ENCODE peak calls at places on chromosomes 1 and 21, in seven cellular contexts. One of them, this sample, is unnamed.

GRCh38 chr1:168613689-168614655 is 37.6 kb downstream of the XCL1 start:
- DNase-seq in K562: no peak
- DNase-seq in H1: no peak
- DNase-seq in IMR-90: no peak
- DNase-seq in SK-N-SH: peak
- DNase-seq in A549: no peak
- DNase-seq in HepG2: no peak
- DNase-seq in this sample: no peak

GRCh38 chr1:185595835-185596667 is 138.1 kb upstream of the HMCN1 start:
- DNase-seq in SK-N-SH: peak
- DNase-seq in K562: peak
- DNase-seq in IMR-90: peak
- DNase-seq in HepG2: peak
- DNase-seq in A549: peak
- DNase-seq in H1: peak
- DNase-seq in this sample: peak

GRCh38 chr1:40034869-40035268 is 5.7 kb upstream of the CAP1 start:
- DNase-seq in H1: no peak
- DNase-seq in SK-N-SH: no peak
- DNase-seq in A549: no peak
- DNase-seq in HepG2: no peak
- DNase-seq in IMR-90: no peak
- DNase-seq in K562: no peak
- DNase-seq in this sample: no peak

GRCh38 chr1:44651069-44651468 is 23.2 kb downstream of the TMEM53 start:
- DNase-seq in A549: no peak
- DNase-seq in IMR-90: no peak
- DNase-seq in K562: no peak
- DNase-seq in SK-N-SH: no peak
- DNase-seq in H1: no peak
- DNase-seq in HepG2: no peak
- DNase-seq in this sample: no peak

GRCh38 chr1:225762444-225762843 is 15.2 kb upstream of the SRP9 start:
- DNase-seq in K562: no peak
- DNase-seq in H1: no peak
- DNase-seq in A549: peak
- DNase-seq in IMR-90: peak
- DNase-seq in SK-N-SH: no peak
- DNase-seq in HepG2: peak
- DNase-seq in this sample: no peak

GRCh38 chr1:42157667-42158066 is 4.5 kb downstream of the GUCA2B start:
- DNase-seq in IMR-90: no peak
- DNase-seq in A549: peak
- DNase-seq in SK-N-SH: no peak
- DNase-seq in HepG2: peak
- DNase-seq in H1: no peak
- DNase-seq in K562: no peak
- DNase-seq in this sample: no peak

GRCh38 chr1:221039616-221040015 is 160.4 kb downstream of the HLX start:
- DNase-seq in HepG2: no peak
- DNase-seq in K562: peak
- DNase-seq in H1: peak
- DNase-seq in SK-N-SH: peak
- DNase-seq in A549: no peak
- DNase-seq in IMR-90: peak
- DNase-seq in this sample: no peak

GRCh38 chr1:58568911-58569310 is 8.1 kb downstream of the TACSTD2 start:
- DNase-seq in K562: no peak
- DNase-seq in HepG2: no peak
- DNase-seq in A549: no peak
- DNase-seq in H1: no peak
- DNase-seq in IMR-90: no peak
- DNase-seq in SK-N-SH: no peak
- DNase-seq in this sample: no peak

GRCh38 chr1:222171005-222171404 is 376.9 kb downstream of the HHIPL2 start:
- DNase-seq in H1: no peak
- DNase-seq in A549: peak
- DNase-seq in IMR-90: peak
- DNase-seq in K562: no peak
- DNase-seq in HepG2: peak
- DNase-seq in SK-N-SH: peak
- DNase-seq in this sample: no peak

GRCh38 chr1:241702436-241702835 is 50.4 kb downstream of the WDR64 start:
- DNase-seq in A549: peak
- DNase-seq in SK-N-SH: no peak
- DNase-seq in IMR-90: peak
- DNase-seq in K562: no peak
- DNase-seq in H1: no peak
- DNase-seq in HepG2: no peak
- DNase-seq in this sample: no peak

GRCh38 chr1:228059536-228060457 is 22.7 kb upstream of the ARF1 start:
- DNase-seq in A549: peak
- DNase-seq in HepG2: no peak
- DNase-seq in SK-N-SH: peak
- DNase-seq in K562: peak
- DNase-seq in IMR-90: no peak
- DNase-seq in H1: peak
- DNase-seq in this sample: peak

GRCh38 chr1:185650602-185651230 is 83.5 kb upstream of the HMCN1 start:
- DNase-seq in IMR-90: no peak
- DNase-seq in SK-N-SH: no peak
- DNase-seq in A549: no peak
- DNase-seq in K562: no peak
- DNase-seq in HepG2: no peak
- DNase-seq in H1: no peak
- DNase-seq in this sample: no peak

GRCh38 chr1:32881291-32881690 is 5.0 kb upstream of the HPCA start:
- DNase-seq in IMR-90: no peak
- DNase-seq in H1: no peak
- DNase-seq in A549: no peak
- DNase-seq in K562: no peak
- DNase-seq in SK-N-SH: no peak
- DNase-seq in HepG2: no peak
- DNase-seq in this sample: no peak

GRCh38 chr1:81974222-81974841 is 173.6 kb downstream of the ADGRL2 start:
- DNase-seq in K562: no peak
- DNase-seq in H1: no peak
- DNase-seq in HepG2: peak
- DNase-seq in A549: no peak
- DNase-seq in SK-N-SH: no peak
- DNase-seq in IMR-90: no peak
- DNase-seq in this sample: no peak

GRCh38 chr1:151058682-151059341 is 610 bp downstream of the CDC42SE1 start:
- DNase-seq in HepG2: no peak
- DNase-seq in SK-N-SH: peak
- DNase-seq in IMR-90: peak
- DNase-seq in K562: no peak
- DNase-seq in H1: no peak
- DNase-seq in A549: no peak
- DNase-seq in this sample: peak

GRCh38 chr1:112114540-112114939 is 125.1 kb upstream of the KCND3 start:
- DNase-seq in SK-N-SH: no peak
- DNase-seq in IMR-90: no peak
- DNase-seq in K562: no peak
- DNase-seq in A549: no peak
- DNase-seq in H1: no peak
- DNase-seq in HepG2: no peak
- DNase-seq in this sample: peak

GRCh38 chr1:19454265-19455198 is 30.8 kb downstream of the CAPZB start:
- DNase-seq in A549: no peak
- DNase-seq in HepG2: no peak
- DNase-seq in IMR-90: no peak
- DNase-seq in K562: no peak
- DNase-seq in H1: no peak
- DNase-seq in SK-N-SH: peak
- DNase-seq in this sample: no peak

GRCh38 chr1:169202836-169203235 is 96.3 kb downstream of the ATP1B1 start:
- DNase-seq in K562: no peak
- DNase-seq in SK-N-SH: no peak
- DNase-seq in H1: no peak
- DNase-seq in HepG2: peak
- DNase-seq in A549: no peak
- DNase-seq in IMR-90: no peak
- DNase-seq in this sample: no peak

GRCh38 chr1:16075337-16076002 is 2.0 kb upstream of the FAM131C start:
- DNase-seq in IMR-90: peak
- DNase-seq in SK-N-SH: no peak
- DNase-seq in H1: no peak
- DNase-seq in A549: no peak
- DNase-seq in HepG2: no peak
- DNase-seq in K562: no peak
- DNase-seq in this sample: no peak

GRCh38 chr1:26021647-26022403 is at the start of gene EXTL1:
- DNase-seq in HepG2: no peak
- DNase-seq in SK-N-SH: peak
- DNase-seq in K562: no peak
- DNase-seq in IMR-90: peak
- DNase-seq in A549: no peak
- DNase-seq in H1: peak
- DNase-seq in this sample: peak
- TF ChIP-seq USF2 in HepG2: no peak
- TF ChIP-seq USF2 in SK-N-SH: no peak
- TF ChIP-seq USF2 in K562: no peak
- TF ChIP-seq USF2 in IMR-90: no peak
- TF ChIP-seq USF2 in A549: no peak
- TF ChIP-seq USF2 in H1: no peak
- TF ChIP-seq USF2 in this sample: no peak

GRCh38 chr1:171718216-171718615 is 23.6 kb downstream of the VAMP4 start:
- DNase-seq in SK-N-SH: no peak
- DNase-seq in A549: no peak
- DNase-seq in H1: no peak
- DNase-seq in HepG2: no peak
- DNase-seq in IMR-90: peak
- DNase-seq in K562: no peak
- DNase-seq in this sample: no peak

GRCh38 chr1:171715813-171716251 is 26.0 kb downstream of the VAMP4 start:
- DNase-seq in H1: no peak
- DNase-seq in HepG2: peak
- DNase-seq in IMR-90: peak
- DNase-seq in K562: no peak
- DNase-seq in SK-N-SH: no peak
- DNase-seq in A549: peak
- DNase-seq in this sample: no peak

GRCh38 chr1:171717080-171717479 is 24.8 kb downstream of the VAMP4 start:
- DNase-seq in HepG2: no peak
- DNase-seq in H1: no peak
- DNase-seq in SK-N-SH: no peak
- DNase-seq in K562: no peak
- DNase-seq in A549: no peak
- DNase-seq in IMR-90: peak
- DNase-seq in this sample: no peak

GRCh38 chr1:171718848-171719247 is 23.0 kb downstream of the VAMP4 start:
- DNase-seq in H1: no peak
- DNase-seq in IMR-90: no peak
- DNase-seq in A549: no peak
- DNase-seq in K562: no peak
- DNase-seq in HepG2: no peak
- DNase-seq in SK-N-SH: no peak
- DNase-seq in this sample: no peak

GRCh38 chr1:171716620-171717019 is 25.2 kb downstream of the VAMP4 start:
- DNase-seq in A549: no peak
- DNase-seq in IMR-90: peak
- DNase-seq in H1: no peak
- DNase-seq in SK-N-SH: no peak
- DNase-seq in HepG2: no peak
- DNase-seq in K562: no peak
- DNase-seq in this sample: no peak
- TF ChIP-seq USF2 in A549: no peak
- TF ChIP-seq USF2 in IMR-90: no peak
- TF ChIP-seq USF2 in H1: no peak
- TF ChIP-seq USF2 in SK-N-SH: no peak
- TF ChIP-seq USF2 in HepG2: no peak
- TF ChIP-seq USF2 in K562: no peak
- TF ChIP-seq USF2 in this sample: no peak

GRCh38 chr1:94322696-94323095 is 85.3 kb upstream of the ARHGAP29 start:
- DNase-seq in H1: no peak
- DNase-seq in HepG2: no peak
- DNase-seq in SK-N-SH: no peak
- DNase-seq in IMR-90: no peak
- DNase-seq in A549: peak
- DNase-seq in K562: no peak
- DNase-seq in this sample: no peak
- TF ChIP-seq USF2 in H1: no peak
- TF ChIP-seq USF2 in HepG2: no peak
- TF ChIP-seq USF2 in SK-N-SH: no peak
- TF ChIP-seq USF2 in IMR-90: no peak
- TF ChIP-seq USF2 in A549: no peak
- TF ChIP-seq USF2 in K562: no peak
- TF ChIP-seq USF2 in this sample: no peak

GRCh38 chr21:45000637-45001133 is 60.9 kb downstream of the SLX9 start:
- DNase-seq in A549: no peak
- DNase-seq in H1: no peak
- DNase-seq in K562: no peak
- DNase-seq in SK-N-SH: no peak
- DNase-seq in HepG2: no peak
- DNase-seq in IMR-90: no peak
- DNase-seq in this sample: no peak

GRCh38 chr21:45001134-45002095 is 61.6 kb downstream of the SLX9 start:
- DNase-seq in A549: peak
- DNase-seq in SK-N-SH: no peak
- DNase-seq in H1: no peak
- DNase-seq in IMR-90: peak
- DNase-seq in HepG2: no peak
- DNase-seq in K562: no peak
- DNase-seq in this sample: no peak

GRCh38 chr21:44999428-44999971 is 59.7 kb downstream of the SLX9 start:
- DNase-seq in IMR-90: no peak
- DNase-seq in HepG2: no peak
- DNase-seq in K562: no peak
- DNase-seq in SK-N-SH: no peak
- DNase-seq in A549: no peak
- DNase-seq in H1: no peak
- DNase-seq in this sample: no peak

GRCh38 chr21:44998621-44999427 is 59.0 kb downstream of the SLX9 start:
- DNase-seq in K562: no peak
- DNase-seq in A549: no peak
- DNase-seq in H1: no peak
- DNase-seq in HepG2: no peak
- DNase-seq in IMR-90: no peak
- DNase-seq in SK-N-SH: no peak
- DNase-seq in this sample: no peak

DNA sequence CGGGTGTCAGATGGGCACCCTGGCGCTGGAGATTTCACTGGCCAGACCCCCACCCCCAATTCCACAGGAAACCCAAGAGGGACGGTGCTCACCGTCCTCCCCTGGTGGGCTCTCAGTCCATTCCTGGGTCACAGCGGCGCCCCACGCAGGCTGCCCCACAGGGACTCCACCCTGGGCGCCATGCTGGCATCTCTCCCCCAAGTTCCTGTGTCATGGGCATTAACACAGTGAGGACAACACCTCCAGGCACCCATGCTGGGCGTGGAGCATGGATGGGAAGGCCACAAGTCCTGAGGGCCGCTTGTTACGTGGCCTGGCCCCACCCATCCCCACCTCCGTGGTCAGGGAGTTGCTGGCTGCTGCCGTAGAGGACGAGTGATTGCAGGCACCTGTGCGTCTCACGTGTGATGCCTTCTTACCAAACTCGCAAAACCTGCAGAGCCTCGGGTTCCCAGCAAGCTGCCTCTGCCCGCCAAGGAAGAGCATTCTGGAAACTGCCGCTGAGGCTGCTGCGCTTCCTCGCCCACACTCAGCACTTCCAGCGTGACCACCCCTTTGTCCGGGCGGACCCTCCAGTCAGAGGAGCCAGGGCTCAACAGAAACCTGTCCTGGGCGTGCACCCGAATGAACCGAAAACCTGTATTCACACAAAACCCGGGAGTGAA is 60.3 kb downstream of the SLX9 start:
- DNase-seq in A549: no peak
- DNase-seq in K562: no peak
- DNase-seq in SK-N-SH: no peak
- DNase-seq in IMR-90: no peak
- DNase-seq in H1: no peak
- DNase-seq in HepG2: no peak
- DNase-seq in this sample: no peak
- TF ChIP-seq USF2 in A549: no peak
- TF ChIP-seq USF2 in K562: no peak
- TF ChIP-seq USF2 in SK-N-SH: no peak
- TF ChIP-seq USF2 in IMR-90: no peak
- TF ChIP-seq USF2 in H1: no peak
- TF ChIP-seq USF2 in HepG2: no peak
- TF ChIP-seq USF2 in this sample: no peak

This sample was measured in WTC11.